ENCODE peak calls at places on chromosomes 12 and 14, in ten cellular contexts. O, M, W, D, A, B, T, Z, C and P are unnamed samples.
A peak's percentile ranks its signal among the peaks of the same experiment; 100 is the strongest.

GRCh38 chr12:26271889-26272492 is 76.6 kb downstream of the SSPN start:
- DNase-seq in O (peak; percentile 88), M (peak; percentile 33), W (peak; percentile 28), D (peak; percentile 90), A (no peak), B (no peak), T (no peak), Z (no peak), C (peak; percentile 99), P (peak; percentile 80)

GRCh38 chr14:80465541-80466220 is 254.4 kb upstream of the DIO2 start:
- DNase-seq in O (no peak), M (no peak), W (no peak), D (no peak), A (no peak), B (no peak), T (no peak), Z (no peak), C (no peak), P (no peak)

GRCh38 chr12:54549774-54550451 is 512 bp downstream of the PDE1B start:
- DNase-seq in O (peak; percentile 17), M (peak; percentile 18), W (no peak), D (peak; percentile 11), A (peak; percentile 55), B (no peak), T (no peak), Z (no peak), C (peak; percentile 71), P (peak; percentile 15)

GRCh38 chr14:24179961-24180726 is 8.3 kb downstream of the REC8 start:
- DNase-seq in O (no peak), M (no peak), W (no peak), D (peak; percentile 73), A (no peak), B (no peak), T (no peak), Z (no peak), C (peak; percentile 51), P (peak; percentile 16)

GRCh38 chr14:69999246-69999645 is 120.0 kb downstream of the SMOC1 start:
- DNase-seq in O (peak; percentile 100), M (peak; percentile 96), W (no peak), D (peak; percentile 41), A (no peak), B (peak; percentile 100), T (no peak), Z (no peak), C (peak; percentile 100), P (peak; percentile 80)

GRCh38 chr12:116880817-116881324 is 370 bp downstream of the HRK start:
- DNase-seq in O (peak; percentile 54), M (no peak), W (peak; percentile 84), D (peak; percentile 61), A (peak; percentile 52), B (peak; percentile 32), T (no peak), Z (no peak), C (peak; percentile 53), P (peak; percentile 25)

GRCh38 chr12:6231359-6232268 is 31.4 kb downstream of the CD9 start:
- DNase-seq in O (no peak), M (no peak), W (no peak), D (no peak), A (no peak), B (no peak), T (no peak), Z (no peak), C (no peak), P (no peak)

GRCh38 chr12:49339464-49339861 is 2.5 kb upstream of the C1QL4 start:
- DNase-seq in O (no peak), M (no peak), W (no peak), D (no peak), A (no peak), B (no peak), T (no peak), Z (no peak), C (no peak), P (no peak)

GRCh38 chr14:75858375-75858774 is 123.4 kb downstream of the TGFB3 start:
- DNase-seq in O (no peak), M (no peak), W (no peak), D (no peak), A (no peak), B (no peak), T (no peak), Z (no peak), C (no peak), P (no peak)